ENCODE peak calls at places on chromosome 13, in six cellular contexts. One of them, this sample, is unnamed.

GRCh38 chr13:86585826-86586225 is 786.6 kb upstream of the SLITRK6 start:
- DNase-seq in IMR-90: peak
- DNase-seq in mammary epithelial cell: no peak
- DNase-seq in adrenal gland: peak
- DNase-seq in heart right ventricle: peak
- DNase-seq in GM23338: no peak
- DNase-seq in this sample: peak

GRCh38 chr13:66943530-66943929 is 286.6 kb downstream of the PCDH9 start:
- DNase-seq in mammary epithelial cell: no peak
- DNase-seq in GM23338: no peak
- DNase-seq in IMR-90: no peak
- DNase-seq in adrenal gland: no peak
- DNase-seq in heart right ventricle: no peak
- DNase-seq in this sample: no peak

GRCh38 chr13:25169356-25169755 is 2.7 kb downstream of the AMER2 start:
- DNase-seq in heart right ventricle: no peak
- DNase-seq in IMR-90: no peak
- DNase-seq in GM23338: no peak
- DNase-seq in mammary epithelial cell: no peak
- DNase-seq in adrenal gland: no peak
- DNase-seq in this sample: no peak

GRCh38 chr13:76687467-76687866 is 198.7 kb downstream of the KCTD12 start:
- DNase-seq in adrenal gland: no peak
- DNase-seq in GM23338: no peak
- DNase-seq in mammary epithelial cell: no peak
- DNase-seq in heart right ventricle: no peak
- DNase-seq in IMR-90: no peak
- DNase-seq in this sample: no peak

GRCh38 chr13:110448230-110448629 is 113.3 kb downstream of the RAB20 start:
- DNase-seq in heart right ventricle: no peak
- DNase-seq in IMR-90: peak
- DNase-seq in adrenal gland: no peak
- DNase-seq in GM23338: no peak
- DNase-seq in mammary epithelial cell: peak
- DNase-seq in this sample: peak

GRCh38 chr13:109309625-109310363 is 476.6 kb downstream of the IRS2 start:
- DNase-seq in heart right ventricle: no peak
- DNase-seq in mammary epithelial cell: no peak
- DNase-seq in adrenal gland: no peak
- DNase-seq in GM23338: no peak
- DNase-seq in IMR-90: no peak
- DNase-seq in this sample: no peak

GRCh38 chr13:110397445-110397844 is 90.4 kb downstream of the COL4A2 start:
- DNase-seq in IMR-90: peak
- DNase-seq in heart right ventricle: no peak
- DNase-seq in adrenal gland: peak
- DNase-seq in mammary epithelial cell: peak
- DNase-seq in GM23338: no peak
- DNase-seq in this sample: peak

GRCh38 chr13:30438286-30438685 is 16.0 kb downstream of the UBE2L5 start:
- DNase-seq in adrenal gland: no peak
- DNase-seq in IMR-90: no peak
- DNase-seq in GM23338: no peak
- DNase-seq in heart right ventricle: no peak
- DNase-seq in mammary epithelial cell: no peak
- DNase-seq in this sample: no peak

GRCh38 chr13:98976338-98976737 is 1.5 kb downstream of the DOCK9 start:
- DNase-seq in GM23338: no peak
- DNase-seq in mammary epithelial cell: no peak
- DNase-seq in adrenal gland: no peak
- DNase-seq in IMR-90: peak
- DNase-seq in heart right ventricle: no peak
- DNase-seq in this sample: no peak

GRCh38 chr13:41550239-41550638 is 92.9 kb downstream of the RGCC start:
- DNase-seq in heart right ventricle: no peak
- DNase-seq in adrenal gland: no peak
- DNase-seq in mammary epithelial cell: no peak
- DNase-seq in GM23338: no peak
- DNase-seq in IMR-90: no peak
- DNase-seq in this sample: no peak

GRCh38 chr13:75785130-75785529 is 149.0 kb downstream of the LMO7 start:
- DNase-seq in GM23338: no peak
- DNase-seq in IMR-90: peak
- DNase-seq in mammary epithelial cell: no peak
- DNase-seq in heart right ventricle: no peak
- DNase-seq in adrenal gland: no peak
- DNase-seq in this sample: no peak

GRCh38 chr13:90485441-90485840 is 862.0 kb upstream of the MIR17HG start:
- DNase-seq in mammary epithelial cell: peak
- DNase-seq in GM23338: no peak
- DNase-seq in heart right ventricle: no peak
- DNase-seq in adrenal gland: no peak
- DNase-seq in IMR-90: peak
- DNase-seq in this sample: no peak

GRCh38 chr13:27120811-27121210 is 50.8 kb downstream of the USP12 start:
- DNase-seq in IMR-90: peak
- DNase-seq in adrenal gland: no peak
- DNase-seq in heart right ventricle: no peak
- DNase-seq in mammary epithelial cell: no peak
- DNase-seq in GM23338: no peak
- DNase-seq in this sample: no peak

GRCh38 chr13:63351533-63351932 is 1935.9 kb upstream of the PCDH20 start:
- DNase-seq in adrenal gland: no peak
- DNase-seq in heart right ventricle: no peak
- DNase-seq in IMR-90: peak
- DNase-seq in GM23338: no peak
- DNase-seq in mammary epithelial cell: no peak
- DNase-seq in this sample: no peak

GRCh38 chr13:112134150-112135075 is 67.5 kb downstream of the SOX1 start:
- DNase-seq in GM23338: no peak
- DNase-seq in mammary epithelial cell: no peak
- DNase-seq in heart right ventricle: no peak
- DNase-seq in adrenal gland: no peak
- DNase-seq in IMR-90: no peak
- DNase-seq in this sample: no peak

GRCh38 chr13:25806304-25806974 is 245.4 kb downstream of the SHISA2 start:
- DNase-seq in IMR-90: no peak
- DNase-seq in heart right ventricle: no peak
- DNase-seq in GM23338: no peak
- DNase-seq in adrenal gland: no peak
- DNase-seq in mammary epithelial cell: peak
- DNase-seq in this sample: no peak

GRCh38 chr13:104485571-104485970 is 1419.4 kb upstream of the SLC10A2 start:
- DNase-seq in heart right ventricle: no peak
- DNase-seq in IMR-90: no peak
- DNase-seq in adrenal gland: no peak
- DNase-seq in mammary epithelial cell: no peak
- DNase-seq in GM23338: no peak
- DNase-seq in this sample: no peak

GRCh38 chr13:32001392-32001768 is 30.2 kb upstream of the FRY start:
- DNase-seq in GM23338: peak
- DNase-seq in IMR-90: peak
- DNase-seq in adrenal gland: no peak
- DNase-seq in mammary epithelial cell: peak
- DNase-seq in heart right ventricle: peak
- DNase-seq in this sample: no peak

GRCh38 chr13:30576528-30576927 is 41.2 kb upstream of the USPL1 start:
- DNase-seq in GM23338: no peak
- DNase-seq in IMR-90: peak
- DNase-seq in adrenal gland: peak
- DNase-seq in heart right ventricle: no peak
- DNase-seq in mammary epithelial cell: peak
- DNase-seq in this sample: no peak

GRCh38 chr13:45695198-45695730 is 6.9 kb upstream of the CBY2 start:
- DNase-seq in IMR-90: no peak
- DNase-seq in adrenal gland: no peak
- DNase-seq in mammary epithelial cell: no peak
- DNase-seq in heart right ventricle: no peak
- DNase-seq in GM23338: no peak
- DNase-seq in this sample: no peak

GRCh38 chr13:28297341-28297740 is 159.0 kb downstream of the PAN3 start:
- DNase-seq in heart right ventricle: no peak
- DNase-seq in IMR-90: no peak
- DNase-seq in adrenal gland: no peak
- DNase-seq in mammary epithelial cell: no peak
- DNase-seq in GM23338: peak
- DNase-seq in this sample: no peak

GRCh38 chr13:41668130-41668757 is 210.9 kb downstream of the RGCC start:
- DNase-seq in mammary epithelial cell: peak
- DNase-seq in IMR-90: peak
- DNase-seq in heart right ventricle: no peak
- DNase-seq in adrenal gland: peak
- DNase-seq in GM23338: peak
- DNase-seq in this sample: peak

GRCh38 chr13:79692846-79693245 is 211.9 kb downstream of the NDFIP2 start:
- DNase-seq in heart right ventricle: no peak
- DNase-seq in IMR-90: no peak
- DNase-seq in adrenal gland: no peak
- DNase-seq in GM23338: no peak
- DNase-seq in mammary epithelial cell: no peak
- DNase-seq in this sample: no peak

DNA sequence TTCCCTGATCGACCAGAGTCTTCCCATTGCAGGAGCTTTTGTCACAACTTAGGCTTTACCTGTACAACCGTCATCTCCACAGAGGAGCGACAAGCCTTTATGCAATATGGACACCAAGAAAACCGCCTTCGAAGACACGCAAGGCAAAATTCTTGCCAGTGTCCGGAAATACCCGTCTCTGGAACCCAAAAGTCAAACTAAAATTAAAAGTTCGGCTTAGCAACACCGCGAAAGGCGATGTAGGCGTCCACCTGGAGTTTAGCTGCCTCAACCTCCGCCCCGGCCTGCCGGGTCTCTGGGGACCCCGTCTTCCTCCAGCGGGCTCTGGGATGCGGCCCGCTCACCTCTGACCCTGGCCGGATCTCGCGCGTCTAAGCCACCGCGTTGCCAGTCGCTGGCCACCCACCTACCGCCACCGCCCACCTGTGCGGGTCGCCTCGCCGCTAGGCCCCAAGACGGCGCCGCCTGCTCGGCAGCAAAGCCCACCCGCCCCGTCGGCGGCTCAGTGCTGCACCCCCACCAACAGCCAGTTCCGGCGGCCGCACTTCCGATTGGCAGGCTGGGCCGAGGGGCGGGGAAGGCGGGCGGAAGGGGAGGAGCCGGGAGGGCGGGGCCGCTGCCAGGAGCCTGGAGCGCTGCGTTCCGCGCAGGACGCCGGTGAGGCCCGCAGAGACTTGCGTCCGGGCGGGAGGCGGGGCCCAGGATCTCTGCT is at the start of gene SUPT20H:
- DNase-seq in adrenal gland: peak
- DNase-seq in GM23338: peak
- DNase-seq in IMR-90: peak
- DNase-seq in heart right ventricle: peak
- DNase-seq in mammary epithelial cell: peak
- DNase-seq in this sample: peak
- TF ChIP-seq CTCF in adrenal gland: no peak
- TF ChIP-seq CTCF in GM23338: no peak
- TF ChIP-seq CTCF in IMR-90: no peak
- TF ChIP-seq CTCF in heart right ventricle: no peak
- TF ChIP-seq CTCF in mammary epithelial cell: no peak
- TF ChIP-seq CTCF in this sample: no peak

DNA sequence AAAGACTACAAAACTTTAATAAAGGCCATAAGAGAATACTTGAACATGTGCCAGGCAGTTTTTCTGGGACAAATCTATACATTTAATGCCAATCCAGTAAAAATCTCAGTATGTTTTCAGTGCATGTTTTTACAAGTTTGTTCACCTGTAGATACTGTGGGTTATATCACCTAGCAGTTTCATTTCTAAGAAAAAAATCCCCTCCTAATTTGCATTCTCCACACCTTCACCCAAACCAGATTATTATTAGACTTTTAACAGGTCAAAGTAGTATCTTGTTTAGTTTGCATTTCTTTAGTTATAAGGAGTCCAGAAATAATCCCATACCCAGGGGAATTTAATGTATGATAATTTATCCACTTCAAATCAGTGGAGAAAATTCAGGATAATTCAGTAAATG is 17.0 kb upstream of the LPAR6 start:
- DNase-seq in mammary epithelial cell: no peak
- DNase-seq in adrenal gland: no peak
- DNase-seq in GM23338: no peak
- DNase-seq in heart right ventricle: no peak
- DNase-seq in IMR-90: no peak
- DNase-seq in this sample: no peak
- H3K27ac ChIP-seq in mammary epithelial cell: no peak
- H3K27ac ChIP-seq in adrenal gland: no peak
- H3K27ac ChIP-seq in GM23338: no peak
- H3K27ac ChIP-seq in heart right ventricle: no peak
- H3K27ac ChIP-seq in IMR-90: no peak
- H3K27ac ChIP-seq in this sample: no peak

GRCh38 chr13:60654405-60654804 is 257.4 kb downstream of the TDRD3 start:
- DNase-seq in mammary epithelial cell: no peak
- DNase-seq in GM23338: peak
- DNase-seq in IMR-90: no peak
- DNase-seq in adrenal gland: peak
- DNase-seq in heart right ventricle: peak
- DNase-seq in this sample: peak
- TF ChIP-seq CTCF in mammary epithelial cell: peak
- TF ChIP-seq CTCF in GM23338: peak
- TF ChIP-seq CTCF in IMR-90: peak
- TF ChIP-seq CTCF in adrenal gland: no peak
- TF ChIP-seq CTCF in heart right ventricle: peak
- TF ChIP-seq CTCF in this sample: peak

GRCh38 chr13:55572408-55572807 is 1568.3 kb upstream of the PRR20A start:
- DNase-seq in IMR-90: no peak
- DNase-seq in heart right ventricle: no peak
- DNase-seq in GM23338: no peak
- DNase-seq in adrenal gland: no peak
- DNase-seq in mammary epithelial cell: no peak
- DNase-seq in this sample: no peak

GRCh38 chr13:55571237-55571867 is 1569.4 kb upstream of the PRR20A start:
- DNase-seq in GM23338: peak
- DNase-seq in IMR-90: no peak
- DNase-seq in heart right ventricle: no peak
- DNase-seq in adrenal gland: no peak
- DNase-seq in mammary epithelial cell: no peak
- DNase-seq in this sample: no peak

GRCh38 chr13:55576389-55576788 is 1564.3 kb upstream of the PRR20A start:
- DNase-seq in GM23338: peak
- DNase-seq in heart right ventricle: no peak
- DNase-seq in IMR-90: no peak
- DNase-seq in adrenal gland: no peak
- DNase-seq in mammary epithelial cell: no peak
- DNase-seq in this sample: no peak

GRCh38 chr13:55572862-55573261 is 1567.9 kb upstream of the PRR20A start:
- DNase-seq in GM23338: no peak
- DNase-seq in mammary epithelial cell: no peak
- DNase-seq in adrenal gland: no peak
- DNase-seq in heart right ventricle: no peak
- DNase-seq in IMR-90: no peak
- DNase-seq in this sample: no peak

DNA sequence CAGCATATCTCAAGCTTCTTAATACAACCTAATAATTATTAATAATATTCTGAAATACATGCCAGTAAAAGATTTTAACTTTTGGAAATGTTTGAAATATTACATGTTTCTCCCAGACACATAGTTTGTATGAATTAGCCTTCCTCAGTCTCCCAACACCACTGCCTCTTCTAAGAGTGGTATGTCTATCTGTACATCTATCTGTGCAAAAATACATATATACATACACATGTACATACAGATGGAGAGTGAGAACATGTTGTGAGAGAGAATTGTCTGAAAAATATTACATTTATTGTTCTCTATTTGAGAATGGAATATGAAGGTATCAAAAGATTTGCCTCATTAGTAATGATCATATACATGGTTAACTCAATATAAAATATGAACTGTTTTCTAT is 1567.2 kb upstream of the PRR20A start:
- DNase-seq in GM23338: no peak
- DNase-seq in adrenal gland: no peak
- DNase-seq in heart right ventricle: no peak
- DNase-seq in IMR-90: no peak
- DNase-seq in mammary epithelial cell: no peak
- DNase-seq in this sample: no peak
- H3K27ac ChIP-seq in GM23338: peak
- H3K27ac ChIP-seq in adrenal gland: no peak
- H3K27ac ChIP-seq in heart right ventricle: no peak
- H3K27ac ChIP-seq in IMR-90: no peak
- H3K27ac ChIP-seq in mammary epithelial cell: no peak
- H3K27ac ChIP-seq in this sample: no peak

This sample was measured in tibial artery.